ENCODE peak calls at places on chromosomes 11 and 22, in five cellular contexts. O is NCI-H1092 treated with DMSO at 0.1 percent for 48 hours; E is posterior vena cava; Y is activated T-cell treated with anti-CD3 and anti-CD28 coated beads for 48 hours; J is activated CD4-positive, alpha-beta T cell treated with anti-CD3 and anti-CD28 coated beads, Interleukin-2, amount 10 ng/mL, durations not matched to agents 7 days and 5 days. N is an unnamed sample.

GRCh38 chr11:79864882-79865281 is 424.1 kb upstream of the TENM4 start:
- DNase-seq in Y (no peak), J (no peak), O (no peak), E (no peak), N (no peak)

GRCh38 chr11:8056810-8057463 is 24.1 kb upstream of the TUB start:
- DNase-seq in Y (no peak), J (no peak), E (no peak), O (no peak), N (no peak)

GRCh38 chr11:48013269-48013901 is 33.0 kb downstream of the PTPRJ start:
- DNase-seq in O (no peak), E (peak), Y (peak), J (peak), N (no peak)

GRCh38 chr11:61671527-61671926 is 8.7 kb upstream of the DAGLA start:
- DNase-seq in E (no peak), J (no peak), Y (no peak), O (no peak), N (no peak)

GRCh38 chr11:8699903-8700302 is 17.3 kb downstream of the RPL27A start:
- DNase-seq in Y (no peak), J (no peak), O (no peak), E (peak), N (no peak)

GRCh38 chr11:76270387-76270786 is 64.1 kb upstream of the WNT11 start:
- DNase-seq in E (no peak), Y (no peak), O (peak), J (no peak), N (no peak)

GRCh38 chr11:118287006-118287405 is 17.5 kb upstream of the CD3E start:
- DNase-seq in E (no peak), Y (no peak), J (no peak), O (no peak), N (no peak)

GRCh38 chr11:3158131-3158591 is 6.9 kb downstream of the OSBPL5 start:
- DNase-seq in Y (no peak), J (no peak), E (peak), O (no peak), N (no peak)

GRCh38 chr11:27904358-27905055 is 203.4 kb downstream of the KIF18A start:
- DNase-seq in O (no peak), Y (no peak), J (no peak), E (no peak), N (no peak)

GRCh38 chr22:24681236-24681635 is 78.2 kb downstream of the GGT1 start:
- DNase-seq in O (no peak), Y (no peak), E (no peak), J (no peak), N (no peak)